ENCODE peak calls at places on chromosomes 13 and 19, in eight cellular contexts. B is KBM-7; D is T-helper 2 cell; Q is activated naive CD8-positive, alpha-beta T cell treated with anti-CD3 and anti-CD28 coated beads for 36 hours; U is substantia nigra; C is tibial artery; S is osteocyte; F is non-pigmented ciliary epithelial cell. I is an unnamed sample.
A peak's percentile ranks its signal among the peaks of the same experiment; 100 is the strongest.

GRCh38 chr19:10602330-10603083 is 15.4 kb upstream of the AP1M2 start:
- DNase-seq in F (no peak), Q (peak; percentile 89), C (peak; percentile 79), B (no peak), U (peak; percentile 75), S (peak; percentile 94), D (peak; percentile 67), I (peak; percentile 80)

GRCh38 chr13:29438772-29439171 is 156.7 kb downstream of the SLC7A1 start:
- DNase-seq in Q (no peak), S (no peak), U (no peak), D (no peak), F (no peak), C (no peak), B (no peak), I (no peak)

GRCh38 chr13:98771838-98772611 is 19.6 kb upstream of the SLC15A1 start:
- DNase-seq in S (no peak), D (no peak), Q (no peak), C (no peak), F (no peak), U (no peak), B (no peak), I (no peak)

GRCh38 chr13:105996391-105997028 is 539.0 kb downstream of the EFNB2 start:
- DNase-seq in Q (no peak), D (no peak), U (no peak), B (no peak), C (no peak), S (no peak), F (no peak), I (no peak)

GRCh38 chr19:41994521-41994971 is 516 bp upstream of the ATP1A3 start:
- DNase-seq in B (no peak), Q (peak; percentile 30), U (no peak), F (no peak), D (no peak), C (no peak), S (no peak), I (no peak)

GRCh38 chr13:49494645-49495044 is 1.1 kb upstream of the PHF11 start:
- DNase-seq in D (no peak), S (no peak), Q (no peak), F (no peak), B (peak; percentile 54), C (no peak), U (no peak), I (no peak)

GRCh38 chr19:17548145-17548544 is 7.3 kb upstream of the COLGALT1 start:
- DNase-seq in F (no peak), B (no peak), U (no peak), Q (no peak), D (no peak), C (no peak), S (no peak), I (no peak)

GRCh38 chr13:50403311-50403710 is 388.1 kb downstream of the KCNRG start:
- DNase-seq in C (no peak), D (no peak), U (no peak), B (no peak), Q (no peak), F (no peak), S (no peak), I (no peak)

GRCh38 chr19:35030257-35031071 is at the start of gene SCN1B:
- DNase-seq in B (peak; percentile 52), S (peak; percentile 89), C (peak; percentile 59), F (no peak), U (peak; percentile 65), D (peak; percentile 35), Q (peak; percentile 84), I (no peak)

GRCh38 chr13:91482427-91482826 is 84.0 kb downstream of the GPC5 start:
- DNase-seq in D (no peak), Q (no peak), U (no peak), F (peak; percentile 28), C (no peak), S (no peak), B (peak; percentile 49), I (no peak)

GRCh38 chr19:5075603-5076002 is 106.7 kb downstream of the KDM4B start:
- DNase-seq in F (no peak), U (no peak), B (peak; percentile 13), S (no peak), D (peak; percentile 15), C (no peak), Q (peak; percentile 21), I (no peak)

I was measured in hippocampal formation.